ENCODE peak calls at places on chromosome 10, in four cellular contexts. One of them, this sample, is unnamed.

GRCh38 chr10:113267616-113268015 is 285.2 kb upstream of the HABP2 start:
- DNase-seq in hepatocyte: no peak
- DNase-seq in OCI-LY7: no peak
- DNase-seq in PC-9: no peak
- DNase-seq in this sample: peak; percentile 71

GRCh38 chr10:123149568-123150228 is 1.8 kb downstream of the HMX2 start:
- DNase-seq in hepatocyte: peak; percentile 47
- DNase-seq in OCI-LY7: no peak
- DNase-seq in PC-9: no peak
- DNase-seq in this sample: peak; percentile 70

GRCh38 chr10:42866115-42866995 is 83.8 kb downstream of the BMS1 start:
- DNase-seq in hepatocyte: peak; percentile 89
- DNase-seq in OCI-LY7: peak; percentile 66
- DNase-seq in PC-9: peak; percentile 84
- DNase-seq in this sample: peak; percentile 88

GRCh38 chr10:114489521-114490310 is 85.4 kb upstream of the AFAP1L2 start:
- DNase-seq in hepatocyte: no peak
- DNase-seq in OCI-LY7: peak; percentile 74
- DNase-seq in PC-9: no peak
- DNase-seq in this sample: no peak

GRCh38 chr10:22340362-22341189 is 4.7 kb upstream of the SPAG6 start:
- DNase-seq in hepatocyte: peak; percentile 84
- DNase-seq in OCI-LY7: peak; percentile 76
- DNase-seq in PC-9: peak; percentile 72
- DNase-seq in this sample: peak; percentile 83

GRCh38 chr10:58608356-58608755 is 95.7 kb downstream of the BICC1 start:
- DNase-seq in hepatocyte: no peak
- DNase-seq in OCI-LY7: no peak
- DNase-seq in PC-9: no peak
- DNase-seq in this sample: peak; percentile 53

GRCh38 chr10:58175990-58176910 is 91.4 kb downstream of the IPMK start:
- DNase-seq in hepatocyte: peak; percentile 50
- DNase-seq in OCI-LY7: no peak
- DNase-seq in PC-9: no peak
- DNase-seq in this sample: peak; percentile 56

GRCh38 chr10:48890904-48891839 is 48.5 kb downstream of the LRRC18 start:
- DNase-seq in hepatocyte: no peak
- DNase-seq in OCI-LY7: no peak
- DNase-seq in PC-9: no peak
- DNase-seq in this sample: peak; percentile 25

GRCh38 chr10:74177140-74177677 is 26.2 kb downstream of the ADK start:
- DNase-seq in hepatocyte: peak; percentile 78
- DNase-seq in OCI-LY7: peak; percentile 43
- DNase-seq in PC-9: peak; percentile 70
- DNase-seq in this sample: peak; percentile 86

GRCh38 chr10:98170249-98171117 is 36.0 kb downstream of the R3HCC1L start:
- DNase-seq in hepatocyte: peak; percentile 63
- DNase-seq in OCI-LY7: peak; percentile 74
- DNase-seq in PC-9: peak; percentile 27
- DNase-seq in this sample: peak; percentile 56

GRCh38 chr10:129969528-129970264 is 5.6 kb upstream of the EBF3 start:
- DNase-seq in hepatocyte: no peak
- DNase-seq in OCI-LY7: no peak
- DNase-seq in PC-9: no peak
- DNase-seq in this sample: no peak

GRCh38 chr10:73887038-73888015 is 13.0 kb upstream of the CAMK2G start:
- DNase-seq in hepatocyte: peak; percentile 85
- DNase-seq in OCI-LY7: no peak
- DNase-seq in PC-9: peak; percentile 97
- DNase-seq in this sample: peak; percentile 98

GRCh38 chr10:119675483-119676170 is 24.4 kb downstream of the BAG3 start:
- DNase-seq in hepatocyte: no peak
- DNase-seq in OCI-LY7: no peak
- DNase-seq in PC-9: no peak
- DNase-seq in this sample: no peak

GRCh38 chr10:12081879-12082560 is 13.3 kb downstream of the DHTKD1 start:
- DNase-seq in hepatocyte: no peak
- DNase-seq in OCI-LY7: no peak
- DNase-seq in PC-9: no peak
- DNase-seq in this sample: peak; percentile 61

GRCh38 chr10:80204193-80204714 is 1.1 kb downstream of the ANXA11 start:
- DNase-seq in hepatocyte: peak; percentile 70
- DNase-seq in OCI-LY7: peak; percentile 27
- DNase-seq in PC-9: peak; percentile 93
- DNase-seq in this sample: peak; percentile 76

GRCh38 chr10:92177546-92177945 is 113.3 kb downstream of the CPEB3 start:
- DNase-seq in hepatocyte: no peak
- DNase-seq in OCI-LY7: no peak
- DNase-seq in PC-9: no peak
- DNase-seq in this sample: no peak

GRCh38 chr10:127576751-127577161 is 27.6 kb downstream of the NPS start:
- DNase-seq in hepatocyte: no peak
- DNase-seq in OCI-LY7: no peak
- DNase-seq in PC-9: no peak
- DNase-seq in this sample: no peak

GRCh38 chr10:34102237-34102673 is 712.8 kb downstream of the PARD3 start:
- DNase-seq in hepatocyte: peak; percentile 37
- DNase-seq in OCI-LY7: no peak
- DNase-seq in PC-9: no peak
- DNase-seq in this sample: peak; percentile 88

GRCh38 chr10:69061305-69062161 is 26.4 kb upstream of the SRGN start:
- DNase-seq in hepatocyte: peak; percentile 64
- DNase-seq in OCI-LY7: no peak
- DNase-seq in PC-9: peak; percentile 70
- DNase-seq in this sample: peak; percentile 98

GRCh38 chr10:63206997-63207952 is 74.1 kb downstream of the NRBF2 start:
- DNase-seq in hepatocyte: peak; percentile 8
- DNase-seq in OCI-LY7: peak; percentile 10
- DNase-seq in PC-9: no peak
- DNase-seq in this sample: peak; percentile 90

GRCh38 chr10:119315128-119316001 is 108.0 kb downstream of the GRK5 start:
- DNase-seq in hepatocyte: peak; percentile 86
- DNase-seq in OCI-LY7: no peak
- DNase-seq in PC-9: peak; percentile 68
- DNase-seq in this sample: peak; percentile 98

GRCh38 chr10:105650311-105650710 is 1009.2 kb downstream of the SORCS3 start:
- DNase-seq in hepatocyte: no peak
- DNase-seq in OCI-LY7: no peak
- DNase-seq in PC-9: no peak
- DNase-seq in this sample: no peak

GRCh38 chr10:126398383-126398743 is 10.1 kb upstream of the ADAM12 start:
- DNase-seq in hepatocyte: no peak
- DNase-seq in OCI-LY7: no peak
- DNase-seq in PC-9: no peak
- DNase-seq in this sample: no peak

GRCh38 chr10:131881104-131881880 is 19.5 kb upstream of the PPP2R2D start:
- DNase-seq in hepatocyte: no peak
- DNase-seq in OCI-LY7: no peak
- DNase-seq in PC-9: no peak
- DNase-seq in this sample: no peak
- H3K9me2 ChIP-seq in hepatocyte: no peaks in the 10 kb centered on the region
- H3K9me2 ChIP-seq in OCI-LY7: no peaks in the 10 kb centered on the region
- H3K9me2 ChIP-seq in PC-9: no peaks in the 10 kb centered on the region
- H3K9me2 ChIP-seq in this sample: no peaks in the 10 kb centered on the region

GRCh38 chr10:116240551-116240950 is 32.5 kb downstream of the GFRA1 start:
- DNase-seq in hepatocyte: no peak
- DNase-seq in OCI-LY7: no peak
- DNase-seq in PC-9: no peak
- DNase-seq in this sample: peak; percentile 6
- H3K4me3 ChIP-seq in hepatocyte: no peak overlapping the region
- H3K4me3 ChIP-seq in OCI-LY7: no peak overlapping the region
- H3K4me3 ChIP-seq in PC-9: no peak overlapping the region
- H3K4me3 ChIP-seq in this sample: no peak overlapping the region

GRCh38 chr10:103553743-103554487 is 60.4 kb downstream of the NEURL1 start:
- DNase-seq in hepatocyte: no peak
- DNase-seq in OCI-LY7: no peak
- DNase-seq in PC-9: no peak
- DNase-seq in this sample: peak; percentile 33
- H3K9me2 ChIP-seq in hepatocyte: no peaks in the 10 kb centered on the region
- H3K9me2 ChIP-seq in OCI-LY7: no peaks in the 10 kb centered on the region
- H3K9me2 ChIP-seq in PC-9: no peaks in the 10 kb centered on the region
- H3K9me2 ChIP-seq in this sample: no peaks in the 10 kb centered on the region

GRCh38 chr10:24519950-24520349 is 203.7 kb downstream of the ARHGAP21 start:
- DNase-seq in hepatocyte: no peak
- DNase-seq in OCI-LY7: no peak
- DNase-seq in PC-9: no peak
- DNase-seq in this sample: no peak
- H3K4me3 ChIP-seq in hepatocyte: no peak overlapping the region
- H3K4me3 ChIP-seq in OCI-LY7: no peak overlapping the region
- H3K4me3 ChIP-seq in PC-9: no peak overlapping the region
- H3K4me3 ChIP-seq in this sample: no peak overlapping the region

DNA sequence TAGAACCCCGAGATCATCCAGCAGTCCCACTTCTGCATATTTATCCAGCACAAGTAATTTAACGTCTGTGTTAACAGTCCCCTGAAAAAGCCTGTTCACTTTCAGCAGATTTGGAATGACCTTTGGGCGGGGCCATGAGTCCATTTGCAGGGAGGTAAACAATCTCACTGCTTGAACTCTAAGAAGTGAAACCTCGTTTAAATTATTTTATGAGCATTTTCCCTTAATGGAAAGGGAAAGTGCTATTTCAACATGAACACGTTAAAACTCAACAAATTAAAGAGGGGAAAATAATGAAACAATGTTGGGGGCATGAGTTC is 282.8 kb downstream of the GATA3 start:
- DNase-seq in hepatocyte: no peak
- DNase-seq in OCI-LY7: no peak
- DNase-seq in PC-9: no peak
- DNase-seq in this sample: no peak
- H3K9me2 ChIP-seq in hepatocyte: no peaks in the 10 kb centered on the region
- H3K9me2 ChIP-seq in OCI-LY7: no peaks in the 10 kb centered on the region
- H3K9me2 ChIP-seq in PC-9: no peaks in the 10 kb centered on the region
- H3K9me2 ChIP-seq in this sample: no peaks in the 10 kb centered on the region

DNA sequence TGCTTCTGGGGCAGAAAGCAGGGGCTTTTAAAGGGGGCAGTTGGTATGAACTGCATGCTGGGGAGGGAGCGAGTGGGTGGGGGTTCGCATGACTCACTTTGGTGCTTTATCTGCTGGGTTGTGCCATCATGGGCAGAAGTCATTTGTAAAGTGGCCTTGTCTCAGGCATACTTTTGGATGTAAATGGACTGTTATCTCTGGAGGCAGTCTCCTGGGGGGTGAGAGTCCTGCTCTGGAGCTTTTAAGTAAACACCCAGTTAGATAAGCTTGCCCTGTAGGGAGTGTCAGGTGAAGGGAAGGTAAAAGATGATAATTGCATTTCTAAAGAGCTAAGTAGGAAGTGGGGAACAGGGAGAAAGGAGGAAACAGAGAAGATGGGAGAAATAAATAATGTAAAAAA is 1.6 kb upstream of the GSTO1 start:
- DNase-seq in hepatocyte: peak; percentile 65
- DNase-seq in OCI-LY7: no peak
- DNase-seq in PC-9: no peak
- DNase-seq in this sample: no peak
- H3K4me3 ChIP-seq in hepatocyte: no peak overlapping the region
- H3K4me3 ChIP-seq in OCI-LY7: no peak overlapping the region
- H3K4me3 ChIP-seq in PC-9: no peak overlapping the region
- H3K4me3 ChIP-seq in this sample: no peak overlapping the region

GRCh38 chr10:131279516-131279915 is 32.0 kb downstream of the TCERG1L start:
- DNase-seq in hepatocyte: no peak
- DNase-seq in OCI-LY7: no peak
- DNase-seq in PC-9: no peak
- DNase-seq in this sample: no peak

GRCh38 chr10:131277969-131278368 is 33.6 kb downstream of the TCERG1L start:
- DNase-seq in hepatocyte: no peak
- DNase-seq in OCI-LY7: no peak
- DNase-seq in PC-9: no peak
- DNase-seq in this sample: no peak

GRCh38 chr10:131274883-131275282 is 36.6 kb downstream of the TCERG1L start:
- DNase-seq in hepatocyte: no peak
- DNase-seq in OCI-LY7: no peak
- DNase-seq in PC-9: no peak
- DNase-seq in this sample: no peak

GRCh38 chr10:131275691-131276090 is 35.8 kb downstream of the TCERG1L start:
- DNase-seq in hepatocyte: no peak
- DNase-seq in OCI-LY7: no peak
- DNase-seq in PC-9: no peak
- DNase-seq in this sample: no peak

DNA sequence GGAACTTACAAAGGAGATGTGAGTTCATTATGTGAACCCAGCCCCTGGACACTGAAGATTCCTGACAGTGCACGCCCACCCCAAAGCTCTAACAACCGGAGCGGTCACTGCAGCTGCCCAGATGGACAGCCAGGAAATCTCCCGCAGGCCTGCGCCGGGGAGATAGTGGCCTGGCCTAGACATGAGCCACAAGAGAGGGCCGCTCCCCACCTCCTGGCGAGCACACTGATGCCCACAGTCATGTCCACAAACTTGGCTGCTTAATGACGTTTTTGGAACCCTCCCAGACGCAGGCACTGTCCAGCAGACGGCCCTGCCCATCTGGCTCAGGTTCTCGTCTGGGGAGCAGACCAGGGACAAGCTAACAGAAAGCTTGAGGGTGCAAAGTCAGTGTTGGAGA is 34.2 kb downstream of the TCERG1L start:
- DNase-seq in hepatocyte: no peak
- DNase-seq in OCI-LY7: no peak
- DNase-seq in PC-9: no peak
- DNase-seq in this sample: no peak
- H3K9me2 ChIP-seq in hepatocyte: no peaks in the 10 kb centered on the region
- H3K9me2 ChIP-seq in OCI-LY7: no peaks in the 10 kb centered on the region
- H3K9me2 ChIP-seq in PC-9: no peaks in the 10 kb centered on the region
- H3K9me2 ChIP-seq in this sample: no peaks in the 10 kb centered on the region

GRCh38 chr10:120832106-120832505 is 19.1 kb upstream of the WDR11 start:
- DNase-seq in hepatocyte: no peak
- DNase-seq in OCI-LY7: no peak
- DNase-seq in PC-9: no peak
- DNase-seq in this sample: no peak
- H3K4me3 ChIP-seq in hepatocyte: no peak overlapping the region
- H3K4me3 ChIP-seq in OCI-LY7: no peak overlapping the region
- H3K4me3 ChIP-seq in PC-9: no peak overlapping the region
- H3K4me3 ChIP-seq in this sample: no peak overlapping the region

This sample was measured in GM23248.